ENCODE peak calls at places on chromosomes 16 and 17, in six cellular contexts. One of them, this sample, is unnamed.

GRCh38 chr16:10308305-10309193 is 77.3 kb upstream of the ATF7IP2 start:
- DNase-seq in GM04504: no peak
- DNase-seq in endothelial cell of umbilical vein: no peak
- DNase-seq in stimulated activated CD8-positive, alpha-beta memory T cell treated with anti-CD3 and anti-CD28 coated beads, Interleukin-15, amount 100 ng/mL, for 4 hours: no peak
- DNase-seq in RCC 7860: no peak
- DNase-seq in COR-L47: no peak
- DNase-seq in this sample: no peak

GRCh38 chr16:67767953-67768352 is 38.4 kb downstream of the RANBP10 start:
- DNase-seq in GM04504: peak
- DNase-seq in endothelial cell of umbilical vein: no peak
- DNase-seq in stimulated activated CD8-positive, alpha-beta memory T cell treated with anti-CD3 and anti-CD28 coated beads, Interleukin-15, amount 100 ng/mL, for 4 hours: no peak
- DNase-seq in RCC 7860: peak
- DNase-seq in COR-L47: no peak
- DNase-seq in this sample: no peak

GRCh38 chr17:2406903-2407790 is 6.3 kb upstream of the MNT start:
- DNase-seq in GM04504: peak
- DNase-seq in endothelial cell of umbilical vein: peak
- DNase-seq in stimulated activated CD8-positive, alpha-beta memory T cell treated with anti-CD3 and anti-CD28 coated beads, Interleukin-15, amount 100 ng/mL, for 4 hours: no peak
- DNase-seq in RCC 7860: peak
- DNase-seq in COR-L47: no peak
- DNase-seq in this sample: no peak

GRCh38 chr17:13266596-13266995 is 248.8 kb upstream of the ELAC2 start:
- DNase-seq in GM04504: peak
- DNase-seq in endothelial cell of umbilical vein: no peak
- DNase-seq in stimulated activated CD8-positive, alpha-beta memory T cell treated with anti-CD3 and anti-CD28 coated beads, Interleukin-15, amount 100 ng/mL, for 4 hours: no peak
- DNase-seq in RCC 7860: no peak
- DNase-seq in COR-L47: no peak
- DNase-seq in this sample: no peak

GRCh38 chr16:3138823-3139426 is 4.1 kb downstream of the ZNF213 start:
- DNase-seq in GM04504: no peak
- DNase-seq in endothelial cell of umbilical vein: no peak
- DNase-seq in stimulated activated CD8-positive, alpha-beta memory T cell treated with anti-CD3 and anti-CD28 coated beads, Interleukin-15, amount 100 ng/mL, for 4 hours: no peak
- DNase-seq in RCC 7860: no peak
- DNase-seq in COR-L47: no peak
- DNase-seq in this sample: no peak

GRCh38 chr16:85055503-85056210 is 28.1 kb downstream of the KIAA0513 start:
- DNase-seq in GM04504: peak
- DNase-seq in endothelial cell of umbilical vein: peak
- DNase-seq in stimulated activated CD8-positive, alpha-beta memory T cell treated with anti-CD3 and anti-CD28 coated beads, Interleukin-15, amount 100 ng/mL, for 4 hours: peak
- DNase-seq in RCC 7860: peak
- DNase-seq in COR-L47: no peak
- DNase-seq in this sample: no peak

GRCh38 chr17:67718325-67718941 is 697 bp downstream of the NOL11 start:
- DNase-seq in GM04504: peak
- DNase-seq in endothelial cell of umbilical vein: no peak
- DNase-seq in stimulated activated CD8-positive, alpha-beta memory T cell treated with anti-CD3 and anti-CD28 coated beads, Interleukin-15, amount 100 ng/mL, for 4 hours: peak
- DNase-seq in RCC 7860: peak
- DNase-seq in COR-L47: no peak
- DNase-seq in this sample: peak

GRCh38 chr17:10875411-10875810 is 37.5 kb upstream of the PIRT start:
- DNase-seq in GM04504: no peak
- DNase-seq in endothelial cell of umbilical vein: no peak
- DNase-seq in stimulated activated CD8-positive, alpha-beta memory T cell treated with anti-CD3 and anti-CD28 coated beads, Interleukin-15, amount 100 ng/mL, for 4 hours: no peak
- DNase-seq in RCC 7860: no peak
- DNase-seq in COR-L47: no peak
- DNase-seq in this sample: no peak

GRCh38 chr16:50066482-50067289 is 916 bp downstream of the HEATR3 start:
- DNase-seq in GM04504: no peak
- DNase-seq in endothelial cell of umbilical vein: no peak
- DNase-seq in stimulated activated CD8-positive, alpha-beta memory T cell treated with anti-CD3 and anti-CD28 coated beads, Interleukin-15, amount 100 ng/mL, for 4 hours: no peak
- DNase-seq in RCC 7860: no peak
- DNase-seq in COR-L47: no peak
- DNase-seq in this sample: no peak

This sample was measured in NCI-H2227 treated with DMSO at 0.1 percent for 48 hours.